ENCODE peak calls at places on chromosome 13, in seven cellular contexts. U is GM23338, Y is spleen, T is SK-N-SH, E is hepatocyte, I is dorsolateral prefrontal cortex, S is brain microvascular endothelial cell. A is an unnamed sample.

GRCh38 chr13:101307181-101307701 is 109.1 kb downstream of the NALCN start:
- DNase-seq in U (no peak), Y (no peak), T (no peak), E (peak), I (no peak), S (peak), A (peak)

GRCh38 chr13:23921451-23921888 is 24.2 kb upstream of the C1QTNF9B start:
- DNase-seq in U (peak), Y (no peak), T (peak), E (peak), I (no peak), S (peak), A (peak)

GRCh38 chr13:67001363-67001762 is 228.8 kb downstream of the PCDH9 start:
- DNase-seq in U (peak), Y (no peak), T (no peak), E (no peak), I (no peak), S (no peak), A (no peak)

GRCh38 chr13:18949489-18949761 is 232.2 kb downstream of the TUBA3C start:
- DNase-seq in U (no peak), Y (no peak), T (no peak), E (no peak), I (no peak), S (no peak), A (no peak)

GRCh38 chr13:103403148-103403740 is 337.0 kb upstream of the SLC10A2 start:
- DNase-seq in U (no peak), Y (no peak), T (no peak), E (peak), I (no peak), S (no peak), A (no peak)

GRCh38 chr13:35812730-35813129 is 318.5 kb downstream of the DCLK1 start:
- DNase-seq in U (no peak), Y (no peak), T (no peak), E (no peak), I (no peak), S (no peak), A (no peak)

GRCh38 chr13:74966814-74967213 is 515.2 kb downstream of the TBC1D4 start:
- DNase-seq in U (no peak), Y (no peak), T (peak), E (peak), I (no peak), S (peak), A (no peak)

GRCh38 chr13:76516013-76516412 is 370.2 kb downstream of the KCTD12 start:
- DNase-seq in U (no peak), Y (no peak), T (no peak), E (no peak), I (no peak), S (peak), A (peak)

GRCh38 chr13:64446372-64446771 is 2783.8 kb downstream of the PCDH9 start:
- DNase-seq in U (peak), Y (no peak), T (peak), E (peak), I (no peak), S (peak), A (no peak)

GRCh38 chr13:97659602-97660001 is 225.6 kb downstream of the RAP2A start:
- DNase-seq in U (peak), Y (no peak), T (peak), E (peak), I (no peak), S (no peak), A (peak)

GRCh38 chr13:91347996-91348905 is 764 bp downstream of the MIR17HG start:
- DNase-seq in U (no peak), Y (peak), T (no peak), E (peak), I (peak), S (no peak), A (no peak)

GRCh38 chr13:83333614-83334388 is 548.5 kb downstream of the SLITRK1 start:
- DNase-seq in U (no peak), Y (no peak), T (no peak), E (no peak), I (no peak), S (no peak), A (no peak)

GRCh38 chr13:114105351-114106225 is 26.8 kb downstream of the RASA3 start:
- DNase-seq in U (no peak), Y (peak), T (peak), E (no peak), I (no peak), S (no peak), A (no peak)

GRCh38 chr13:50026788-50027473 is 11.7 kb downstream of the KCNRG start:
- DNase-seq in U (no peak), Y (no peak), T (no peak), E (no peak), I (no peak), S (no peak), A (no peak)

GRCh38 chr13:24341439-24341838 is 32.1 kb downstream of the C1QTNF9 start:
- DNase-seq in U (no peak), Y (no peak), T (no peak), E (no peak), I (no peak), S (no peak), A (no peak)

GRCh38 chr13:60453490-60453889 is 56.5 kb downstream of the TDRD3 start:
- DNase-seq in U (peak), Y (no peak), T (no peak), E (no peak), I (no peak), S (no peak), A (no peak)

GRCh38 chr13:98665638-98665995 is 86.9 kb downstream of the SLC15A1 start:
- DNase-seq in U (no peak), Y (no peak), T (no peak), E (no peak), I (no peak), S (no peak), A (no peak)

GRCh38 chr13:75583101-75583500 is 33.5 kb downstream of the UCHL3 start:
- DNase-seq in U (no peak), Y (no peak), T (no peak), E (no peak), I (no peak), S (no peak), A (no peak)

DNA sequence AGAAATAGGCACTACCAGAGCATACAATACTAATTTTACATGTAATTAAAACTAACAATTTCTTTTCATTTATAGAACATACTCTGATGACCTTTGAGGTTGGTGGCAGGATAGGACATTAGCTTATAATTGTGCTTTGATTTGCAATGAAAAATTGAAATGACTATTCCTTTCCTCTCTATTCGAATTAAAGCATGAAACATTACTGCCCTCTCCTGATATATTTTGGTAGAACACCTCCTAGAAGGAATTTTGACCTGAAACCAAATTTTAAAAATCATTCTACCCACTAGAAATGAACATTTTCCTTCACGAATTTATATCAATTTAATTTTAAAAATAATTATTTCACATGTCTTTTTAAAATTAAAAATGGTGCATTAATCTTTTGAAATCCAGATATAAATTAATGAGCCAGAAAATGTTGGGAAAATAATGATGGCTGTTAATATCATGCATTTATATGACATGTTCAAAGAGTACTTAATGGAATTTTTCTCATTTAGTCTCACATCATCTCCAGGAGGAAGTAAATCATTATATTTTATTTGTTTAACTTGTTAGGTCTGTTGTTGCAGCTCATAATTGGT is 556.3 kb upstream of the ARGLU1 start:
- DNase-seq in U (peak), Y (no peak), T (peak), E (peak), I (no peak), S (no peak), A (no peak)
- TF ChIP-seq CTCF in U (peak), Y (peak), T (peak), E (peak), I (peak), S (no peak), A (peak)

GRCh38 chr13:31556376-31556775 is 182.9 kb upstream of the RXFP2 start:
- DNase-seq in U (no peak), Y (no peak), T (no peak), E (no peak), I (no peak), S (peak), A (no peak)
- H3K27ac ChIP-seq in U (no peak), Y (no peak), T (no peak), E (no peak), I (no peak), S (peak), A (no peak)

GRCh38 chr13:111637365-111637764 is 316.9 kb downstream of the TEX29 start:
- DNase-seq in U (no peak), Y (no peak), T (no peak), E (no peak), I (no peak), S (no peak), A (no peak)
- TF ChIP-seq CTCF in U (no peak), Y (no peak), T (no peak), E (no peak), I (no peak), S (no peak), A (no peak)

DNA sequence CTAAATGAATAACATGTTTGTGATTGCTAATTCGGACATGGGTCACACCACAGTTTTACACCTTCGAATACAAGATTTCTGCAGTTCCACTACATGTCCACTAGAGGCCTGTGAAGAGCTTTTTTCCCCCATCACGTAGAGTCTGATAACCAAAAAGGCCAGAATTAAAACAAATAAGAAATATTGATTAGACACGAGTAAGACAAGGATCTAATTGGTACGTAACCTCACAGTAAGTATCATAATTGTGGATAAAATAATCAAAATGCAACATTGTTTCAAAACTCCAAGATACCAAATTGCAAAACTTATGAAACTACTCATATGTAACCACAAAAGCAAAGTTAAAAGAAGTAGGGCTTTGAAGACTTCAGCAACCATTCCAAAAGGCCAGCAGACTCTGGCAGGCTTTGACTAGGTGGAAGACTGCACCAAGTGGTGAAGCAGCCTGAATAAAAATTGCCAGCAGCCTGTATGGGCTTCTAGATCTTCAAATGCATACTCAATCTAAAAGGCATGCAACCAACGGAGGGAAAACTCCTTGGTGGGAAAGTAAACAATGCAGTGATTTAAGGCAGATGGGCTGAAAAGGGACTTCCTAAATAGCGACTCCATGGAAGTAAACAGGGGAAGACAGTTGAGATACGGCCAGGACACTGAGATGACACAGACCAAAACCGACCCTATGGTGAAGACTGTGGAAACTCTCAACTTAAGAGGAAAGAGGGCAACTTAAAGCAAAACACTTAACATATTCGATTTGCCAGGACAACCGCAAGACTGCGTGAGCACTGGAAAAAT is 56.7 kb downstream of the STARD13 start:
- DNase-seq in U (peak), Y (no peak), T (peak), E (peak), I (no peak), S (peak), A (no peak)
- H3K27ac ChIP-seq in U (peak), Y (peak), T (peak), E (peak), I (peak), S (peak), A (peak)

A was measured in AG04450.